ENCODE peak calls at places on chromosomes 5 and 9, in eight cellular contexts. One of them, this sample, is unnamed.
A peak's percentile ranks its signal among the peaks of the same experiment; 100 is the strongest.

GRCh38 chr9:125946397-125946796 is 199.2 kb downstream of the PBX3 start:
- DNase-seq in Caco-2: no peak
- DNase-seq in Calu3: no peak
- DNase-seq in GM13977: no peak
- DNase-seq in BJ: no peak
- DNase-seq in endodermal cell: no peak
- DNase-seq in WTC11: no peak
- DNase-seq in mucosa of descending colon: no peak
- DNase-seq in this sample: no peak

GRCh38 chr5:115559524-115559923 is 14.9 kb upstream of the FEM1C start:
- DNase-seq in Caco-2: no peak
- DNase-seq in Calu3: no peak
- DNase-seq in GM13977: no peak
- DNase-seq in BJ: no peak
- DNase-seq in endodermal cell: no peak
- DNase-seq in WTC11: no peak
- DNase-seq in mucosa of descending colon: no peak
- DNase-seq in this sample: no peak

GRCh38 chr9:87157366-87158031 is 210.2 kb upstream of the GAS1 start:
- DNase-seq in Caco-2: no peak
- DNase-seq in Calu3: no peak
- DNase-seq in GM13977: no peak
- DNase-seq in BJ: no peak
- DNase-seq in endodermal cell: no peak
- DNase-seq in WTC11: no peak
- DNase-seq in mucosa of descending colon: no peak
- DNase-seq in this sample: no peak

GRCh38 chr9:79471577-79472543 is 99.9 kb upstream of the TLE4 start:
- DNase-seq in Caco-2: no peak
- DNase-seq in Calu3: no peak
- DNase-seq in GM13977: no peak
- DNase-seq in BJ: no peak
- DNase-seq in endodermal cell: no peak
- DNase-seq in WTC11: peak; percentile 13
- DNase-seq in mucosa of descending colon: peak; percentile 34
- DNase-seq in this sample: no peak

GRCh38 chr5:93722588-93722987 is 18.8 kb downstream of the POU5F2 start:
- DNase-seq in Caco-2: no peak
- DNase-seq in Calu3: no peak
- DNase-seq in GM13977: no peak
- DNase-seq in BJ: no peak
- DNase-seq in endodermal cell: no peak
- DNase-seq in WTC11: no peak
- DNase-seq in mucosa of descending colon: no peak
- DNase-seq in this sample: no peak

GRCh38 chr9:126692041-126692758 is 78.5 kb downstream of the LMX1B start:
- DNase-seq in Caco-2: no peak
- DNase-seq in Calu3: no peak
- DNase-seq in GM13977: no peak
- DNase-seq in BJ: no peak
- DNase-seq in endodermal cell: peak; percentile 37
- DNase-seq in WTC11: peak; percentile 6
- DNase-seq in mucosa of descending colon: peak; percentile 13
- DNase-seq in this sample: no peak

GRCh38 chr9:108049671-108050494 is 560.3 kb upstream of the KLF4 start:
- DNase-seq in Caco-2: no peak
- DNase-seq in Calu3: no peak
- DNase-seq in GM13977: no peak
- DNase-seq in BJ: no peak
- DNase-seq in endodermal cell: no peak
- DNase-seq in WTC11: no peak
- DNase-seq in mucosa of descending colon: no peak
- DNase-seq in this sample: no peak

GRCh38 chr9:81374881-81375280 is 314.5 kb downstream of the TLE1 start:
- DNase-seq in Caco-2: no peak
- DNase-seq in Calu3: no peak
- DNase-seq in GM13977: no peak
- DNase-seq in BJ: no peak
- DNase-seq in endodermal cell: no peak
- DNase-seq in WTC11: no peak
- DNase-seq in mucosa of descending colon: no peak
- DNase-seq in this sample: no peak

GRCh38 chr5:40021007-40021406 is 596.2 kb upstream of the DAB2 start:
- DNase-seq in Caco-2: no peak
- DNase-seq in Calu3: no peak
- DNase-seq in GM13977: no peak
- DNase-seq in BJ: no peak
- DNase-seq in endodermal cell: no peak
- DNase-seq in WTC11: no peak
- DNase-seq in mucosa of descending colon: no peak
- DNase-seq in this sample: no peak
- TF ChIP-seq CTCF in Caco-2: no peak
- TF ChIP-seq CTCF in Calu3: no peak
- TF ChIP-seq CTCF in GM13977: peak; percentile 23
- TF ChIP-seq CTCF in BJ: no peak
- TF ChIP-seq CTCF in endodermal cell: no peak
- TF ChIP-seq CTCF in WTC11: no peak
- TF ChIP-seq CTCF in mucosa of descending colon: no peak
- TF ChIP-seq CTCF in this sample: no peak

DNA sequence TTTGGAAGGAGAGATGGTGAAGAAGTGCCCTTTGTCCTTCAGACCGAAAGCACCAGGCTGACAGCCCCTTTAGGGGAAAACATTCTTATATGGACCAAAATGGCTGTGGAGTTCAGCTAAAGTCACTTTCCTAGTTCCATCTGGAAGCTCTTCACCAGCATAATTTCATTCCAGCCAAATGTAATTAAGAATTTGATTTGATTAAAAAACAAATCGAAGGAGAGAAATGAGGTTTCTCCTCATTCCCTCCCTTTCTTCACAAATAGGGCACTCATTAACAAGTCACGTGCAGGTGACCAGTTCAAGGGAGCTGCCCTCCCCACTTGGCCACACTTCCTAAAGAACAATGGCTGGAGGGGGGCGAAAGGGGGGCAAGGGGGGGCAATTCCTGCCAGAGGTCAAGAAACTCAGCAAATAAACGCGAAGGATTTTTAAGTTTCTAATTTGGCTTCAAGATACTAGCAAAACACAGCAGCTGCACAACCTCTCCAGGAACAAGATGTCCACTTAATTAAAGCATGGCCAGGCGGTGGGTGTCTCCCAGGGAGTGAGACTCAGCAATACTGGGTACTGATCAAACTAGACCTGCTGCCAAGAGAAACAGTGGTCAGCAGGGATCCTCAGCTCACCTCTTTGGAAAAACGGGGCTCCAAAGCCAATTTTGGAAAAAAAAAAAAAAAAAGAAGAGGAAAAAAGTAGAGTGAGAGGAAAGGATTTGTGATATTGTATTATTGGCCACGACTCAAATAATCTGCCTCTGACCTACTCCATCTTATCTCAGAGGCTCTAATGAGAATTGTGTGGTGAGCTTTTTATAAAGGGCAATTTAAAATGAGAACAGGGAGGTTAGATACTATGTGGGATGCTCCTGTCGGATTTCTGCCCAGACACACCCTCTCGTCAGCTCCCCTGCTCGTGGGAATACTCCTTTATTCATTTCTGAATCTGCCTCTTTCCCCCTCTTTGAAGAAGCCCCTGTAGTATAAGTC is 254.3 kb downstream of the ZSWIM6 start:
- DNase-seq in Caco-2: no peak
- DNase-seq in Calu3: no peak
- DNase-seq in GM13977: no peak
- DNase-seq in BJ: no peak
- DNase-seq in endodermal cell: no peak
- DNase-seq in WTC11: no peak
- DNase-seq in mucosa of descending colon: no peak
- DNase-seq in this sample: no peak
- TF ChIP-seq CTCF in Caco-2: no peak
- TF ChIP-seq CTCF in Calu3: no peak
- TF ChIP-seq CTCF in GM13977: no peak
- TF ChIP-seq CTCF in BJ: no peak
- TF ChIP-seq CTCF in endodermal cell: no peak
- TF ChIP-seq CTCF in WTC11: no peak
- TF ChIP-seq CTCF in mucosa of descending colon: no peak
- TF ChIP-seq CTCF in this sample: no peak

DNA sequence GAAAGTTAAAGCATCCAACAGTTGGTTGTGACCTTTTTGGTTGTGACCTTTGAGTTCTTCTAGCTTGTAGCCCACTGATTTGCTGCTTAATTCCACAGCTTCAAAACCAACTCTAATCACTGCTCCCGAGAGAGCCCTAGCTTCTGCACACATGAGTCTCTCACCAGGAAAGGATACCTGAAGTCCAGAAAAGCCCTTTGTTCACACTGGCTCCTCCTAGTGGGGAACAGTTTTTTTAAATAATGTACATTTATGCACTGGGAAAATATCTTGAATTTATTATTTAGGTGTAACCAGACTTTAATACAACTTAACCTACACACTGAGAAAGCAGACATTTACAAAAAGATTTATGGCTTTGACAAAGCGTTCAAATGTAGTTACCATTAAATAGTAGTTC is 120.2 kb upstream of the CCDC152 start:
- DNase-seq in Caco-2: peak; percentile 11
- DNase-seq in Calu3: no peak
- DNase-seq in GM13977: no peak
- DNase-seq in BJ: no peak
- DNase-seq in endodermal cell: no peak
- DNase-seq in WTC11: no peak
- DNase-seq in mucosa of descending colon: no peak
- DNase-seq in this sample: peak; percentile 21
- TF ChIP-seq CTCF in Caco-2: peak; percentile 32
- TF ChIP-seq CTCF in Calu3: peak; percentile 32
- TF ChIP-seq CTCF in GM13977: peak; percentile 21
- TF ChIP-seq CTCF in BJ: peak; percentile 19
- TF ChIP-seq CTCF in endodermal cell: peak; percentile 71
- TF ChIP-seq CTCF in WTC11: no peak
- TF ChIP-seq CTCF in mucosa of descending colon: no peak
- TF ChIP-seq CTCF in this sample: no peak

DNA sequence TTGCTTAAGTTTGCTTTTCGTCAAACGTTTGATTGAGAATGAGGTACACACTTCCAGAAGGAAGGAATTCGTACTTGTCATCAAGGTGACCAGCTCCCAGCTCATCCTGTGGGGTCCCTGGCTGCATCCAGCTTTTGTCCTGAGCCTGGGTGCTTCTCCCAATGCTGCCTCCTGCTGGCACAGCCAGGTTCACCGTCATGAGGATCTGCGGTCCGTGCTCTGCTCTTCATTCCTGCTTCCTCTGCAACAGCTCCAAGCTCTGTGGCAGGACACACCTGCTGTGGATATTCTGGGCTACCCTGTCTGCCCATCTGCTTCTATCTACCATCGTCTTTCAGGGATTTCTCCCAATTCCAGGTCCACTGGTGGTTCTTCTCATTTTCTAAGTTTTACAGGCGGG is 13.3 kb upstream of the UBE2QL1 start:
- DNase-seq in Caco-2: peak; percentile 25
- DNase-seq in Calu3: peak; percentile 24
- DNase-seq in GM13977: no peak
- DNase-seq in BJ: no peak
- DNase-seq in endodermal cell: peak; percentile 92
- DNase-seq in WTC11: peak; percentile 78
- DNase-seq in mucosa of descending colon: peak; percentile 37
- DNase-seq in this sample: no peak
- TF ChIP-seq CTCF in Caco-2: peak; percentile 33
- TF ChIP-seq CTCF in Calu3: no peak
- TF ChIP-seq CTCF in GM13977: peak; percentile 43
- TF ChIP-seq CTCF in BJ: no peak
- TF ChIP-seq CTCF in endodermal cell: peak; percentile 84
- TF ChIP-seq CTCF in WTC11: peak; percentile 22
- TF ChIP-seq CTCF in mucosa of descending colon: no peak
- TF ChIP-seq CTCF in this sample: peak; percentile 45

GRCh38 chr5:113122053-113122452 is 145.5 kb downstream of the DCP2 start:
- DNase-seq in Caco-2: no peak
- DNase-seq in Calu3: no peak
- DNase-seq in GM13977: no peak
- DNase-seq in BJ: peak; percentile 88
- DNase-seq in endodermal cell: no peak
- DNase-seq in WTC11: no peak
- DNase-seq in mucosa of descending colon: no peak
- DNase-seq in this sample: no peak
- TF ChIP-seq CTCF in Caco-2: no peak
- TF ChIP-seq CTCF in Calu3: no peak
- TF ChIP-seq CTCF in GM13977: no peak
- TF ChIP-seq CTCF in BJ: peak; percentile 12
- TF ChIP-seq CTCF in endodermal cell: no peak
- TF ChIP-seq CTCF in WTC11: no peak
- TF ChIP-seq CTCF in mucosa of descending colon: no peak
- TF ChIP-seq CTCF in this sample: no peak

GRCh38 chr9:95182854-95183563 is 134.5 kb downstream of the FANCC start:
- DNase-seq in Caco-2: no peak
- DNase-seq in Calu3: no peak
- DNase-seq in GM13977: no peak
- DNase-seq in BJ: no peak
- DNase-seq in endodermal cell: peak; percentile 84
- DNase-seq in WTC11: peak; percentile 65
- DNase-seq in mucosa of descending colon: no peak
- DNase-seq in this sample: no peak
- TF ChIP-seq CTCF in Caco-2: no peak
- TF ChIP-seq CTCF in Calu3: no peak
- TF ChIP-seq CTCF in GM13977: no peak
- TF ChIP-seq CTCF in BJ: peak; percentile 43
- TF ChIP-seq CTCF in endodermal cell: peak; percentile 73
- TF ChIP-seq CTCF in WTC11: peak; percentile 14
- TF ChIP-seq CTCF in mucosa of descending colon: no peak
- TF ChIP-seq CTCF in this sample: no peak

This sample was measured in GM13976.